ENCODE peak calls at places on chromosomes 1 and 21, in six cellular contexts. X is GM10248; E is naive thymus-derived CD4-positive, alpha-beta T cell; C is HS-5; H is iPS-NIHi11; T is COR-L47. I is an unnamed sample.

GRCh38 chr1:3816331-3817137 is 20.2 kb upstream of the LRRC47 start:
- DNase-seq in X (no peak), E (no peak), C (no peak), H (no peak), T (no peak), I (no peak)

GRCh38 chr1:158932171-158932570 is 819 bp downstream of the PYHIN1 start:
- DNase-seq in X (no peak), E (no peak), C (no peak), H (no peak), T (no peak), I (no peak)

GRCh38 chr1:10941891-10942541 is 70.4 kb upstream of the TARDBP start:
- DNase-seq in X (peak), E (peak), C (no peak), H (peak), T (no peak), I (peak)

GRCh38 chr21:29938968-29939858 is 583 bp downstream of the GRIK1 start:
- DNase-seq in X (no peak), E (no peak), C (no peak), H (peak), T (peak), I (no peak)

GRCh38 chr1:109275706-109276345 is 7.1 kb downstream of the PSRC1 start:
- DNase-seq in X (no peak), E (no peak), C (no peak), H (no peak), T (no peak), I (no peak)

GRCh38 chr1:232059726-232060360 is 433.3 kb downstream of the DISC1 start:
- DNase-seq in X (no peak), E (no peak), C (no peak), H (no peak), T (peak), I (no peak)

GRCh38 chr1:3604997-3605823 is 6.1 kb downstream of the MEGF6 start:
- DNase-seq in X (no peak), E (no peak), C (no peak), H (no peak), T (no peak), I (no peak)

GRCh38 chr21:35400233-35400939 is 351.3 kb upstream of the RUNX1 start:
- DNase-seq in X (peak), E (peak), C (no peak), H (peak), T (peak), I (no peak)

GRCh38 chr1:8249838-8250237 is 68.1 kb upstream of the SLC45A1 start:
- DNase-seq in X (no peak), E (no peak), C (no peak), H (no peak), T (no peak), I (no peak)

GRCh38 chr1:152860129-152860528 is 333 bp downstream of the LCE7A start:
- DNase-seq in X (no peak), E (no peak), C (no peak), H (no peak), T (no peak), I (no peak)

GRCh38 chr1:85328713-85329376 is 52.4 kb upstream of the BCL10 start:
- DNase-seq in X (no peak), E (no peak), C (peak), H (peak), T (no peak), I (no peak)

GRCh38 chr1:241423541-241424479 is 66.8 kb upstream of the RGS7 start:
- DNase-seq in X (peak), E (no peak), C (no peak), H (peak), T (peak), I (no peak)

GRCh38 chr1:219967361-219967760 is 39.0 kb upstream of the SLC30A10 start:
- DNase-seq in X (no peak), E (no peak), C (no peak), H (no peak), T (no peak), I (no peak)

GRCh38 chr1:20375563-20375962 is 84.9 kb downstream of the VWA5B1 start:
- DNase-seq in X (no peak), E (no peak), C (no peak), H (no peak), T (no peak), I (no peak)

GRCh38 chr1:37035828-37036666 is 1.7 kb upstream of the GRIK3 start:
- DNase-seq in X (peak), E (no peak), C (no peak), H (peak), T (no peak), I (no peak)

GRCh38 chr1:51644533-51645197 is 27.8 kb downstream of the OSBPL9 start:
- DNase-seq in X (no peak), E (no peak), C (peak), H (no peak), T (no peak), I (no peak)

GRCh38 chr1:119080586-119080985 is 59.9 kb downstream of the WARS2 start:
- DNase-seq in X (no peak), E (no peak), C (peak), H (peak), T (no peak), I (no peak)

GRCh38 chr1:242546849-242547724 is 22.6 kb upstream of the PLD5 start:
- DNase-seq in X (no peak), E (no peak), C (no peak), H (no peak), T (no peak), I (no peak)

GRCh38 chr1:40834968-40835545 is 27.1 kb downstream of the CITED4 start:
- DNase-seq in X (no peak), E (no peak), C (no peak), H (no peak), T (no peak), I (no peak)

GRCh38 chr1:181061891-181062777 is 26.4 kb upstream of the IER5 start:
- DNase-seq in X (peak), E (no peak), C (no peak), H (no peak), T (no peak), I (no peak)

GRCh38 chr1:24936688-24937087 is 6.6 kb upstream of the RUNX3 start:
- DNase-seq in X (no peak), E (no peak), C (no peak), H (no peak), T (no peak), I (no peak)

GRCh38 chr1:86914635-86914997 is at the start of gene HS2ST1:
- DNase-seq in X (no peak), E (no peak), C (no peak), H (no peak), T (no peak), I (no peak)

GRCh38 chr1:235613617-235614016 is 36.0 kb downstream of the GNG4 start:
- DNase-seq in X (no peak), E (no peak), C (no peak), H (no peak), T (no peak), I (no peak)

GRCh38 chr1:243739335-243740003 is 110.6 kb downstream of the AKT3 start:
- DNase-seq in X (no peak), E (no peak), C (no peak), H (no peak), T (no peak), I (no peak)

GRCh38 chr21:42799948-42800347 is 79.4 kb downstream of the WDR4 start:
- DNase-seq in X (no peak), E (no peak), C (no peak), H (no peak), T (no peak), I (no peak)

GRCh38 chr1:207964195-207964966 is 53.5 kb upstream of the CD34 start:
- DNase-seq in X (no peak), E (no peak), C (peak), H (no peak), T (no peak), I (no peak)

GRCh38 chr1:63641615-63642014 is 48.4 kb downstream of the PGM1 start:
- DNase-seq in X (no peak), E (no peak), C (no peak), H (no peak), T (no peak), I (no peak)

GRCh38 chr1:182520746-182521145 is 68.3 kb downstream of the RNASEL start:
- DNase-seq in X (no peak), E (no peak), C (peak), H (no peak), T (no peak), I (no peak)

GRCh38 chr1:116038679-116039078 is 62.4 kb downstream of the SLC22A15 start:
- DNase-seq in X (no peak), E (no peak), C (no peak), H (no peak), T (no peak), I (no peak)

GRCh38 chr1:24926596-24927249 is 3.4 kb downstream of the RUNX3 start:
- DNase-seq in X (no peak), E (no peak), C (no peak), H (no peak), T (no peak), I (no peak)